ENCODE peak calls at places on chromosomes 16 and 17, in ten cellular contexts. Q is PC-3; J is pancreas; P is HCT116; Z is CD8-positive, alpha-beta T cell; E is GM12865; U is body of pancreas; N is prostate gland; Y is astrocyte of the spinal cord; R is stomach. M is an unnamed sample.

GRCh38 chr17:42538482-42538881 is 2.4 kb downstream of the NAGLU start:
- DNase-seq in Q (no peak), J (no peak), P (no peak), Z (no peak), E (no peak), U (no peak), N (no peak), Y (no peak), R (no peak), M (no peak)

GRCh38 chr17:82561429-82562035 is 42.0 kb downstream of the FOXK2 start:
- DNase-seq in Q (no peak), J (no peak), P (no peak), Z (no peak), E (no peak), U (no peak), N (no peak), Y (no peak), R (no peak), M (no peak)

GRCh38 chr16:81040837-81041236 is 5.2 kb downstream of the ATMIN start:
- DNase-seq in Q (no peak), J (no peak), P (no peak), Z (no peak), E (no peak), U (no peak), N (no peak), Y (no peak), R (no peak), M (peak; percentile 33)

GRCh38 chr16:74700206-74701040 is at the start of gene MLKL:
- DNase-seq in Q (peak; percentile 62), J (peak; percentile 65), P (peak; percentile 31), Z (peak; percentile 63), E (peak; percentile 73), U (peak; percentile 70), N (peak; percentile 29), Y (no peak), R (peak; percentile 65), M (peak; percentile 67)

GRCh38 chr17:39607851-39608130 is at the start of gene NEUROD2:
- DNase-seq in Q (no peak), J (no peak), P (no peak), Z (no peak), E (no peak), U (no peak), N (no peak), Y (no peak), R (no peak), M (no peak)

GRCh38 chr17:82126479-82127314 is 28.7 kb upstream of the FASN start:
- DNase-seq in Q (no peak), J (no peak), P (no peak), Z (peak; percentile 97), E (no peak), U (no peak), N (no peak), Y (no peak), R (no peak), M (no peak)

GRCh38 chr16:83027973-83028372 is 401.2 kb downstream of the CDH13 start:
- DNase-seq in Q (no peak), J (no peak), P (no peak), Z (no peak), E (no peak), U (no peak), N (no peak), Y (no peak), R (no peak), M (no peak)

GRCh38 chr16:50425648-50426047 is 56.9 kb upstream of the BRD7 start:
- DNase-seq in Q (no peak), J (no peak), P (no peak), Z (no peak), E (no peak), U (no peak), N (no peak), Y (no peak), R (no peak), M (no peak)

GRCh38 chr17:64437944-64438525 is 10.9 kb upstream of the MILR1 start:
- DNase-seq in Q (no peak), J (no peak), P (no peak), Z (no peak), E (no peak), U (no peak), N (no peak), Y (no peak), R (no peak), M (no peak)

GRCh38 chr16:7513429-7513828 is 180.8 kb downstream of the RBFOX1 start:
- DNase-seq in Q (no peak), J (no peak), P (no peak), Z (no peak), E (peak; percentile 5), U (no peak), N (no peak), Y (no peak), R (no peak), M (no peak)

GRCh38 chr16:4488486-4488967 is 12.3 kb downstream of the HMOX2 start:
- DNase-seq in Q (no peak), J (no peak), P (no peak), Z (peak; percentile 49), E (no peak), U (no peak), N (no peak), Y (no peak), R (no peak), M (no peak)

GRCh38 chr16:12651765-12652531 is 151.7 kb downstream of the CPPED1 start:
- DNase-seq in Q (no peak), J (no peak), P (no peak), Z (no peak), E (no peak), U (no peak), N (no peak), Y (no peak), R (no peak), M (no peak)

GRCh38 chr17:75549246-75550138 is 24.0 kb downstream of the LLGL2 start:
- DNase-seq in Q (peak; percentile 96), J (peak; percentile 89), P (peak; percentile 63), Z (no peak), E (no peak), U (peak; percentile 96), N (peak; percentile 88), Y (no peak), R (peak; percentile 94), M (no peak)

GRCh38 chr16:24543949-24544348 is 4.6 kb downstream of the RBBP6 start:
- DNase-seq in Q (no peak), J (no peak), P (no peak), Z (no peak), E (no peak), U (no peak), N (no peak), Y (no peak), R (no peak), M (no peak)

GRCh38 chr17:61389670-61390478 is 9.8 kb upstream of the TBX2 start:
- DNase-seq in Q (peak; percentile 69), J (no peak), P (no peak), Z (no peak), E (peak; percentile 51), U (no peak), N (no peak), Y (no peak), R (peak; percentile 57), M (peak; percentile 66)
- H3K4me3 ChIP-seq in Q (no peak overlapping the region), J (no peak overlapping the region), P (no peak overlapping the region), Z (no peak overlapping the region), E (no peak overlapping the region), U (no peak overlapping the region), N (no peak overlapping the region), Y (no peak overlapping the region), R (no peak overlapping the region), M (no peak overlapping the region)

DNA sequence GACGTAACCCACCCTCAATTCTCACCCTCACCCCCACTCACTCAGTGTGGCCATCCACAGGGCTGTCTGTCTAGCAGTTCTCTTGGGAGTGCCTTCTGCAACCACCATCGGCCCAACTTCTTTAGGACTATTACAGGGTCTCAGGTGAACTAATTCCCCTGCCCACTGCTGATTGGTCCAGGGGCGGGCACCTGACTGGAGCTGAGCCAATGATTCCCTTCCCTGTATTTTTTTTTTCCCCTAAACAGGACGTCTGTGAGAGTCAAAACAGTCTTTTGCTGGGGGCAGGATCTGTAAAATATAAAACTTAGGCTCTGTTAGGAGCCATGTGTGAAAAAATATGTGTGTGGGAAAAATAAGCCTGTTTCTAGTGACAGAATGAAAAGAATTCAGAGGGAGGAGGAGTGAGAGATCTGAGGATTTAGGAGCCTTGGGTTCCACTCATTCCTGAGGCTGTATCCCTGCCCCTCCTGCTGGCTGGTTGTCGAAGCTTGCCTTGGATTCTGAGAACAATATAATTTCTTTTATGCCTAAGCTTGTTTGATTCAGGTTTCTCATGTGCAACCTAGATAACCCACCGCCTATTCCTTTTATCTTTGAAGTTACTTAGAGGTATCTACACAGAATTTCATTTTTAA is 115.0 kb downstream of the SPACA3 start:
- DNase-seq in Q (no peak), J (no peak), P (no peak), Z (no peak), E (no peak), U (no peak), N (no peak), Y (no peak), R (no peak), M (peak; percentile 4)
- TF ChIP-seq CTCF in Q (no peak), J (no peak), P (no peak), Z (no peak), E (no peak), U (no peak), N (no peak), Y (no peak), R (no peak), M (no peak)

GRCh38 chr17:74464730-74465377 is 1.6 kb upstream of the CD300A start:
- DNase-seq in Q (no peak), J (no peak), P (no peak), Z (no peak), E (peak; percentile 14), U (no peak), N (no peak), Y (no peak), R (no peak), M (no peak)

GRCh38 chr17:74465378-74466110 is 890 bp upstream of the CD300A start:
- DNase-seq in Q (no peak), J (no peak), P (no peak), Z (no peak), E (no peak), U (no peak), N (no peak), Y (no peak), R (no peak), M (no peak)

GRCh38 chr17:74466785-74467158 is 338 bp downstream of the CD300A start:
- DNase-seq in Q (no peak), J (no peak), P (no peak), Z (no peak), E (peak; percentile 45), U (no peak), N (no peak), Y (no peak), R (no peak), M (no peak)

GRCh38 chr17:74467221-74467951 is 952 bp downstream of the CD300A start:
- DNase-seq in Q (no peak), J (no peak), P (no peak), Z (no peak), E (peak; percentile 91), U (no peak), N (no peak), Y (no peak), R (peak; percentile 27), M (no peak)

GRCh38 chr17:74466111-74466784 is at the start of gene CD300A:
- DNase-seq in Q (no peak), J (no peak), P (no peak), Z (no peak), E (peak; percentile 68), U (no peak), N (no peak), Y (no peak), R (peak; percentile 54), M (no peak)
- H3K4me3 ChIP-seq in Q (no peak within 1 kb of the TSS), J (no peak within 1 kb of the TSS), P (no peak within 1 kb of the TSS), Z (peak within 1 kb of the TSS; percentile 61), E (peak within 1 kb of the TSS; percentile 82), U (no peak within 1 kb of the TSS), N (no peak within 1 kb of the TSS), Y (no peak within 1 kb of the TSS), R (peak within 1 kb of the TSS; percentile 44), M (no peak within 1 kb of the TSS)

GRCh38 chr16:57606847-57607501 is 21.5 kb upstream of the ADGRG1 start:
- DNase-seq in Q (no peak), J (peak; percentile 81), P (no peak), Z (no peak), E (no peak), U (peak; percentile 85), N (no peak), Y (no peak), R (peak; percentile 90), M (no peak)
- TF ChIP-seq CTCF in Q (no peak), J (no peak), P (no peak), Z (no peak), E (no peak), U (no peak), N (no peak), Y (no peak), R (no peak), M (no peak)

M was measured in fibroblast of villous mesenchyme.